ENCODE peak calls at places on chromosomes 7 and 10, in four cellular contexts. One of them, this sample, is unnamed. For H3K27me3, the result is how much of the 10 kb centered on the place peaks cover.

GRCh38 chr10:35092851-35093250 is 2.7 kb upstream of the CUL2 start:
- DNase-seq in endodermal cell: no peak
- DNase-seq in fibroblast of lung: no peak
- DNase-seq in GM06990: no peak
- DNase-seq in this sample: no peak

GRCh38 chr10:80489371-80490112 is 35.4 kb downstream of the TSPAN14 start:
- DNase-seq in endodermal cell: no peak
- DNase-seq in fibroblast of lung: no peak
- DNase-seq in GM06990: no peak
- DNase-seq in this sample: no peak

GRCh38 chr7:48083114-48083830 is 5.8 kb upstream of the UPP1 start:
- DNase-seq in endodermal cell: peak
- DNase-seq in fibroblast of lung: peak
- DNase-seq in GM06990: no peak
- DNase-seq in this sample: peak

GRCh38 chr7:122885583-122886356 is 490 bp downstream of the CADPS2 start:
- DNase-seq in endodermal cell: peak
- DNase-seq in fibroblast of lung: peak
- DNase-seq in GM06990: peak
- DNase-seq in this sample: peak

GRCh38 chr10:44981172-44982113 is 2.8 kb upstream of the DEPP1 start:
- DNase-seq in endodermal cell: no peak
- DNase-seq in fibroblast of lung: peak
- DNase-seq in GM06990: no peak
- DNase-seq in this sample: peak

GRCh38 chr10:51073461-51074237 is 638 bp upstream of the PRKG1 start:
- DNase-seq in endodermal cell: peak
- DNase-seq in fibroblast of lung: no peak
- DNase-seq in GM06990: peak
- DNase-seq in this sample: no peak

GRCh38 chr7:80335473-80336232 is 176.2 kb downstream of the GNAT3 start:
- DNase-seq in endodermal cell: no peak
- DNase-seq in fibroblast of lung: no peak
- DNase-seq in GM06990: no peak
- DNase-seq in this sample: no peak

GRCh38 chr7:69457912-69458491 is 140.3 kb upstream of the AUTS2 start:
- DNase-seq in endodermal cell: peak
- DNase-seq in fibroblast of lung: peak
- DNase-seq in GM06990: no peak
- DNase-seq in this sample: no peak

GRCh38 chr7:157825325-157825724 is 488.5 kb downstream of the DNAJB6 start:
- DNase-seq in endodermal cell: no peak
- DNase-seq in fibroblast of lung: no peak
- DNase-seq in GM06990: no peak
- DNase-seq in this sample: peak

GRCh38 chr10:118800920-118801319 is 46.1 kb upstream of the CACUL1 start:
- DNase-seq in endodermal cell: no peak
- DNase-seq in fibroblast of lung: no peak
- DNase-seq in GM06990: no peak
- DNase-seq in this sample: peak

GRCh38 chr10:34184901-34185386 is 630.2 kb downstream of the PARD3 start:
- DNase-seq in endodermal cell: no peak
- DNase-seq in fibroblast of lung: no peak
- DNase-seq in GM06990: no peak
- DNase-seq in this sample: no peak

GRCh38 chr7:123208793-123209192 is 9.0 kb upstream of the SLC13A1 start:
- DNase-seq in endodermal cell: peak
- DNase-seq in fibroblast of lung: no peak
- DNase-seq in GM06990: no peak
- DNase-seq in this sample: no peak

GRCh38 chr7:116984917-116985316 is 31.6 kb downstream of the ST7 start:
- DNase-seq in endodermal cell: no peak
- DNase-seq in fibroblast of lung: peak
- DNase-seq in GM06990: no peak
- DNase-seq in this sample: peak

GRCh38 chr7:87479951-87480350 is 4.5 kb upstream of the ABCB4 start:
- DNase-seq in endodermal cell: no peak
- DNase-seq in fibroblast of lung: peak
- DNase-seq in GM06990: no peak
- DNase-seq in this sample: no peak

GRCh38 chr7:76198202-76198601 is 3.5 kb upstream of the SRRM3 start:
- DNase-seq in endodermal cell: peak
- DNase-seq in fibroblast of lung: no peak
- DNase-seq in GM06990: no peak
- DNase-seq in this sample: no peak

GRCh38 chr7:37709631-37710509 is 26.3 kb downstream of the GPR141 start:
- DNase-seq in endodermal cell: no peak
- DNase-seq in fibroblast of lung: no peak
- DNase-seq in GM06990: peak
- DNase-seq in this sample: no peak

GRCh38 chr10:79360499-79361342 is 13.5 kb downstream of the PPIF start:
- DNase-seq in endodermal cell: no peak
- DNase-seq in fibroblast of lung: no peak
- DNase-seq in GM06990: no peak
- DNase-seq in this sample: no peak

GRCh38 chr10:6204063-6204340 is 1.3 kb downstream of the PFKFB3 start:
- DNase-seq in endodermal cell: peak
- DNase-seq in fibroblast of lung: peak
- DNase-seq in GM06990: peak
- DNase-seq in this sample: no peak

GRCh38 chr10:122422266-122422980 is 32.0 kb upstream of the ARMS2 start:
- DNase-seq in endodermal cell: no peak
- DNase-seq in fibroblast of lung: no peak
- DNase-seq in GM06990: no peak
- DNase-seq in this sample: no peak

GRCh38 chr10:71081229-71081560 is 131.2 kb upstream of the UNC5B start:
- DNase-seq in endodermal cell: peak
- DNase-seq in fibroblast of lung: no peak
- DNase-seq in GM06990: no peak
- DNase-seq in this sample: no peak

GRCh38 chr7:23341846-23342598 is 42.9 kb downstream of the MALSU1 start:
- DNase-seq in endodermal cell: no peak
- DNase-seq in fibroblast of lung: no peak
- DNase-seq in GM06990: no peak
- DNase-seq in this sample: no peak

GRCh38 chr7:39732837-39733804 is 109.7 kb downstream of the RALA start:
- DNase-seq in endodermal cell: peak
- DNase-seq in fibroblast of lung: peak
- DNase-seq in GM06990: peak
- DNase-seq in this sample: peak

GRCh38 chr10:49735848-49736563 is 26.1 kb downstream of the OGDHL start:
- DNase-seq in endodermal cell: no peak
- DNase-seq in fibroblast of lung: no peak
- DNase-seq in GM06990: no peak
- DNase-seq in this sample: no peak

GRCh38 chr7:11194492-11194891 is 220.8 kb downstream of the PHF14 start:
- DNase-seq in endodermal cell: no peak
- DNase-seq in fibroblast of lung: no peak
- DNase-seq in GM06990: no peak
- DNase-seq in this sample: no peak

GRCh38 chr10:88849224-88849623 is 2.4 kb downstream of the ANKRD22 start:
- DNase-seq in endodermal cell: no peak
- DNase-seq in fibroblast of lung: peak
- DNase-seq in GM06990: no peak
- DNase-seq in this sample: peak

GRCh38 chr10:23448802-23449570 is 10.1 kb downstream of the OTUD1 start:
- DNase-seq in endodermal cell: no peak
- DNase-seq in fibroblast of lung: no peak
- DNase-seq in GM06990: peak
- DNase-seq in this sample: peak

GRCh38 chr7:98840604-98841508 is 29.0 kb downstream of the TMEM130 start:
- DNase-seq in endodermal cell: no peak
- DNase-seq in fibroblast of lung: peak
- DNase-seq in GM06990: no peak
- DNase-seq in this sample: no peak

GRCh38 chr7:136637826-136638225 is 230.6 kb upstream of the CHRM2 start:
- DNase-seq in endodermal cell: no peak
- DNase-seq in fibroblast of lung: peak
- DNase-seq in GM06990: no peak
- DNase-seq in this sample: peak

GRCh38 chr10:95543459-95543858 is 17.7 kb downstream of the SORBS1 start:
- DNase-seq in endodermal cell: no peak
- DNase-seq in fibroblast of lung: no peak
- DNase-seq in GM06990: no peak
- DNase-seq in this sample: no peak

GRCh38 chr7:71237945-71238344 is 106.0 kb downstream of the GALNT17 start:
- DNase-seq in endodermal cell: peak
- DNase-seq in fibroblast of lung: no peak
- DNase-seq in GM06990: no peak
- DNase-seq in this sample: no peak

GRCh38 chr10:22325948-22326702 is 5.2 kb downstream of the BMI1 start:
- DNase-seq in endodermal cell: no peak
- DNase-seq in fibroblast of lung: no peak
- DNase-seq in GM06990: no peak
- DNase-seq in this sample: no peak
- H3K27me3 ChIP-seq in endodermal cell: half or more
- H3K27me3 ChIP-seq in fibroblast of lung: under half
- H3K27me3 ChIP-seq in GM06990: under half
- H3K27me3 ChIP-seq in this sample: under half

DNA sequence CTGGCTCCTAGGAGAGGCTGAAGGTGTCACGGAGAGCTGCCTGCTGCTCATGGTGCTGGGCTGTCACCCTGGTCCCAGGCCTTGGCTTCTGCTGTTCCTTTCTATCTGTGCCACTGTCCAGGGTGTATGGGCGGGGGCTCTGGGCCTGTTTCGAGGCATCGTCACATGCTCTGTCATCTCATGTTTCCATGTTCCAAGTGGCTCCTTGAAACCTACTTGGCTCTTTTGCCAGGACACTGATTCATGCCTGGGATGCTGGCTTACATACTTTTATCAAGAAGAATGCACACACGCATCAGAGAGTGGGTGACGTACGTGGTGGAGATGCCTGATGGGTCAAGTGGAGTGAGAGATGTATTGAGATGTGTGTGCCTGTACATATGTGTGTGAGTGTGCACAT is 50.9 kb downstream of the ADCY1 start:
- DNase-seq in endodermal cell: no peak
- DNase-seq in fibroblast of lung: peak
- DNase-seq in GM06990: no peak
- DNase-seq in this sample: no peak
- H3K4me3 ChIP-seq in endodermal cell: no peak
- H3K4me3 ChIP-seq in fibroblast of lung: no peak
- H3K4me3 ChIP-seq in GM06990: no peak
- H3K4me3 ChIP-seq in this sample: no peak

GRCh38 chr10:132868995-132869394 is 73.4 kb downstream of the CFAP46 start:
- DNase-seq in endodermal cell: peak
- DNase-seq in fibroblast of lung: no peak
- DNase-seq in GM06990: no peak
- DNase-seq in this sample: no peak
- H3K27me3 ChIP-seq in endodermal cell: under half
- H3K27me3 ChIP-seq in fibroblast of lung: under half
- H3K27me3 ChIP-seq in GM06990: under half
- H3K27me3 ChIP-seq in this sample: under half

DNA sequence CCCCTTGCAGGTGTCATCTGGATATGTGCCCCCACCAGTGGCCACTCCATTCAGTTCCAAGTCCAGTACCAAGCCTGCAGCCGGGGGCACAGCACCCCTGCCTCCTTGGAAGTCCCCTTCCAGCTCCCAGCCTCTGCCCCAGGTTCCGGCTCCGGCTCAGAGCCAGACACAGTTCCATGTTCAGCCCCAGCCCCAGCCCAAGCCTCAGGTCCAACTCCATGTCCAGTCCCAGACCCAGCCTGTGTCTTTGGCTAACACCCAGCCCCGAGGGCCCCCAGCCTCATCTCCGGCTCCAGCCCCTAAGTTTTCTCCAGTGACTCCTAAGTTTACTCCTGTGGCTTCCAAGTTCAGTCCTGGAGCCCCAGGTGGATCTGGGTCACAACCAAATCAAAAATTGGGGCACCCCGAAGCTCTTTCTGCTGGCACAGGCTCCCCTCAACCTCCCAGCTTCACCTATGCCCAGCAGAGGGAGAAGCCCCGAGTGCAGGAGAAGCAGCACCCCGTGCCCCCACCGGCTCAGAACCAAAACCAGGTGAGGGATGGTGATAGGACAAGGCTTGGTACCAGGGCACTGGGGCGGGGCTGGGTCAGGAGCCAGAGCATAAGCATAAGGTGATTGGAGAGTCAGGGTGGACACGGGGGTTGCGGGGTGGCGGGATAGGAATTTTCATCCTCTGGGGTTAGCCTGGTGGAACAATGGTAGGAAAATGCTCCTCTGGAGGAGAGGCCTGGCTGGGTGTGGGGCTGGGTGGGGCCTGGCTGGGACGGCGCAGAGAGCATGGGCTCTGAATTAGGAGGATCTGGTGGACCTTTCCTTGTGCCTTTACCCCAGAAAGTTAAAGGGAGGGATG is 1.9 kb downstream of the ZYX start:
- DNase-seq in endodermal cell: peak
- DNase-seq in fibroblast of lung: no peak
- DNase-seq in GM06990: no peak
- DNase-seq in this sample: no peak
- H3K4me3 ChIP-seq in endodermal cell: peak
- H3K4me3 ChIP-seq in fibroblast of lung: peak
- H3K4me3 ChIP-seq in GM06990: peak
- H3K4me3 ChIP-seq in this sample: peak

DNA sequence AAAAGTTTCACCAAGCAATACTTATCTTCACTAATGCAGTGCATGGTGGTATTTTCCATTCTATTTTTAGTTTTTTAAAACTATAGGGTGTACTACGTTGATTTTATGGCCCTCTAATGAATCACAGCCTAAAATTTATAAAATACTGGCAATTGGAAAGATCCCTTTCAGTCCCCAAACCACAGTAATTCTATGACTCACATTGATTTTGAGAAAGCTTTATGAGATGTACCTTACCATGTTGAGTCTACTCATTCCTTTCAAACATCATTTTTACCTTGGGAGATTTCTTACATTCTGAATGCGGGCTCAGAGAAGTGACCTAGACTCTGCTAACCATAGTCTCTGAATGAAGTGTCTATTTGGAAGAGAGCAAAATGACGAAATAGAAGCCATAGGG is 141.6 kb downstream of the GPR85 start:
- DNase-seq in endodermal cell: no peak
- DNase-seq in fibroblast of lung: peak
- DNase-seq in GM06990: no peak
- DNase-seq in this sample: no peak
- H3K27me3 ChIP-seq in endodermal cell: under half
- H3K27me3 ChIP-seq in fibroblast of lung: under half
- H3K27me3 ChIP-seq in GM06990: under half
- H3K27me3 ChIP-seq in this sample: under half

GRCh38 chr10:64416011-64416410 is 894.8 kb downstream of the REEP3 start:
- DNase-seq in endodermal cell: no peak
- DNase-seq in fibroblast of lung: no peak
- DNase-seq in GM06990: no peak
- DNase-seq in this sample: no peak
- H3K4me3 ChIP-seq in endodermal cell: no peak
- H3K4me3 ChIP-seq in fibroblast of lung: no peak
- H3K4me3 ChIP-seq in GM06990: no peak
- H3K4me3 ChIP-seq in this sample: no peak